ENCODE peak calls at places on chromosomes 13 and 19, in four cellular contexts. Q is GM12878, L is endodermal cell, O is body of pancreas. M is an unnamed sample. For H3K36me3 and H3K27me3, the result is how much of the 10 kb centered on the place peaks cover.

GRCh38 chr13:61410669-61411297 is 4.9 kb downstream of the PCDH20 start:
- DNase-seq in L (no peak), Q (no peak), O (no peak), M (peak)

GRCh38 chr13:34719060-34719875 is 222.8 kb upstream of the NBEA start:
- DNase-seq in Q (no peak), L (no peak), O (no peak), M (no peak)

GRCh38 chr13:92849381-92849780 is 377.2 kb upstream of the GPC6 start:
- DNase-seq in O (no peak), L (no peak), Q (no peak), M (no peak)

GRCh38 chr13:20435616-20436368 is 89.9 kb downstream of the CRYL1 start:
- DNase-seq in L (no peak), O (no peak), Q (no peak), M (peak)

GRCh38 chr13:100550433-100550832 is 38.2 kb downstream of the GGACT start:
- DNase-seq in O (no peak), Q (no peak), L (peak), M (peak)

GRCh38 chr19:13056052-13056660 is 46.5 kb downstream of the LYL1 start:
- DNase-seq in L (peak), O (no peak), Q (no peak), M (peak)

GRCh38 chr13:110350509-110350908 is 43.4 kb downstream of the COL4A2 start:
- DNase-seq in O (no peak), L (no peak), Q (no peak), M (no peak)

GRCh38 chr13:100855151-100855550 is 180.6 kb upstream of the TMTC4 start:
- DNase-seq in Q (no peak), L (no peak), O (no peak), M (no peak)

GRCh38 chr19:19224852-19225494 is 13.2 kb downstream of the NCAN start:
- DNase-seq in L (peak), Q (no peak), O (peak), M (peak)

GRCh38 chr13:112652512-112653458 is 37.1 kb upstream of the ATP11A start:
- DNase-seq in Q (no peak), O (no peak), L (no peak), M (no peak)

GRCh38 chr19:21850636-21851255 is 14.8 kb upstream of the ZNF43 start:
- DNase-seq in Q (no peak), O (no peak), L (no peak), M (no peak)
- H3K4me3 ChIP-seq in Q (no peak), O (no peak), L (peak), M (peak)

GRCh38 chr13:114079601-114080536 is 52.6 kb downstream of the RASA3 start:
- DNase-seq in L (peak), Q (no peak), O (no peak), M (no peak)

GRCh38 chr13:114078501-114079451 is 53.6 kb downstream of the RASA3 start:
- DNase-seq in O (no peak), Q (no peak), L (peak), M (no peak)

GRCh38 chr13:114077121-114077937 is 55.1 kb downstream of the RASA3 start:
- DNase-seq in L (peak), O (no peak), Q (no peak), M (no peak)

GRCh38 chr13:114076329-114076761 is 56.1 kb downstream of the RASA3 start:
- DNase-seq in L (no peak), Q (no peak), O (no peak), M (no peak)

GRCh38 chr13:114077938-114078335 is 54.5 kb downstream of the RASA3 start:
- DNase-seq in L (peak), Q (no peak), O (no peak), M (peak)
- H3K36me3 ChIP-seq in L (under half), Q (under half), O (under half), M (under half)

GRCh38 chr19:45659096-45659729 is 8.8 kb upstream of the GIPR start:
- DNase-seq in Q (no peak), O (no peak), L (no peak), M (peak)
- H3K27me3 ChIP-seq in Q (under half), O (under half), L (under half), M (under half)

GRCh38 chr13:95492044-95492801 is 60.3 kb upstream of the CLDN10 start:
- DNase-seq in Q (no peak), L (peak), O (no peak), M (no peak)
- H3K4me3 ChIP-seq in Q (no peak), L (no peak), O (no peak), M (no peak)

GRCh38 chr19:46369817-46370216 is 22.9 kb downstream of the PPP5C start:
- DNase-seq in L (no peak), Q (no peak), O (no peak), M (no peak)

GRCh38 chr19:46365561-46365960 is 18.7 kb downstream of the PPP5C start:
- DNase-seq in Q (no peak), O (no peak), L (peak), M (no peak)

GRCh38 chr19:46366620-46367277 is 19.9 kb downstream of the PPP5C start:
- DNase-seq in Q (no peak), L (no peak), O (no peak), M (no peak)

GRCh38 chr19:46367434-46367833 is 20.5 kb downstream of the PPP5C start:
- DNase-seq in L (no peak), Q (no peak), O (no peak), M (no peak)

GRCh38 chr19:46368116-46368515 is 21.2 kb downstream of the PPP5C start:
- DNase-seq in O (no peak), Q (no peak), L (no peak), M (no peak)
- H3K36me3 ChIP-seq in O (under half), Q (under half), L (half or more), M (under half)

GRCh38 chr19:2443785-2444182 is 13.0 kb downstream of the LMNB2 start:
- DNase-seq in L (no peak), O (no peak), Q (no peak), M (peak)
- H3K27me3 ChIP-seq in L (under half), O (under half), Q (under half), M (under half)

DNA sequence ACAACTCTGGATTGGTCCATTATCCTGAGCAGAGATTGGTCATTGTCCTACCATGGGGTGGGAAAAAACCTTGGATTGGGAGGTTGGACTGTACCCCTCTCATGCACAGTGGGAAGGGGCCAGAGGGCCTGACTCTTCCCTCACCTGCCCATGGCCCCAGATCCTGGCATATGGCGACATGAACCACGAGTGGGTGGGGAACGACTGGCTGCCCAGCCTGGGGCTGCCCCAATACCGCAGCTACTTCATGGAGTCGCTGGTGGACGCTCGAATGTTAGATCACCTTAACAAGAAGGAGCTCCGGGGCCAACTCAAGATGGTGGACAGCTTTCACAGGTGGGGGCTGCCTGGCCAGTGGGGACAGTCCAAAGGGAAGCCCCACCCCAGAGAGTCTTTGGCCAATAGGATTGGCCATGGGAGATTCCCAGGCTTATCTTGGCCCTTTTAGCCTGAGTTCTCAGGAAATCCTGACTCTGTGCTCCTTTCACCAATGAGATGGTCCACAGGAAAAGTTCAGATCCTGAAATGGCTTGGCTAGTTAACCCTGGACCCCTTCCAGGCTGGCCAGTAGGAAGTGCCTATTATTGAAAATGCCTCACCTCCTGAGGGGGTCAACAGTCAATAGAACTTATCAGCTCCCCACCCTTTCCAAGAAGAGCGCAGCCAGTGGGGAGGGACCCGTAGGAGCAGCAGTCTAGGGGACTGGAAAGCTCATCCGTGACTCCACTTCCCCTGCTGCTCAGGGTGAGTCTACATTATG is 7.1 kb downstream of the HRC start:
- DNase-seq in L (no peak), O (peak), Q (no peak), M (no peak)
- H3K4me3 ChIP-seq in L (peak), O (no peak), Q (no peak), M (peak)

DNA sequence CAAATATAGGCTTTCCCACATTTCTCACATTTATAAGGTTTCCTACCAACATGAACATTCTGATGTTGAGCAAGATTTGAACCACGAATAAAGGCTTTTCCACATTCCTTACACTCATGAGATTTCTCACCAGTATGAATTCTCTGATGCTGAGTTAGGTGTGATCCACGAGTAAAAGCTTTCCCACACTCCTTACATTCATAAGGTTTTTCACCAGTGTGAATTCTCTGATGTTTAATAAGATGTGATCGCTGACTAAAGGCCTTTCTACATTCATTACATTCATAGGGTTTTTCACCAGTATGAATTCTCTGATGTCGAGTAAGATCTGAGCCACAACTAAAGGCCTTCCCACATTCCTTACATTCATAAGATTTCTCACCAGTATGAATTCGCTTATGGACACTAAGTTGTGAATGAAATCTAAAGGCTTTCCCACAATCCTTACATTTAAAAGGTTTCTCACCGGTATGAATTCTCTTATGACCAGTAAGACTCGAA is 19.0 kb downstream of the ZNF790 start:
- DNase-seq in L (no peak), Q (no peak), O (no peak), M (no peak)
- H3K36me3 ChIP-seq in L (half or more), Q (under half), O (under half), M (under half)

DNA sequence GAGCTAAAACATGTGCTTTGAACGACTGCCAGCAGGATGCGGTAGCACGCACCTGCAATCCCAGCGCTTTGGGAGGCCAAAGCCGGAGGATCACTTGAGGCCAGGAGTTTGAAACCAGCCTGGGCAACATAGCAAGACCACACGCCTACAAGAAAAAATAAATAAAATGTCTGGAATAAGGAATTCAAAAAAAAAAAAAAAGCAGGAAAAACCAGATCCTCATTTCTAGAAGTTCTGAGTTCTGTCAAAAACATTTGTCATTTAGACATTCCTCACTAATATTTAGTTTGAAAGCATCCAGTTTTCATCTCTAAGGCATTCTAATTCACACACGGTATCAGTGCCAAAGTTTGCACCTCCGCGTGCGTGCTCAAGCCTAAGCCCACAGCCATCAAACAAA is 36.9 kb upstream of the USE1 start:
- DNase-seq in L (no peak), Q (no peak), O (no peak), M (no peak)
- H3K27me3 ChIP-seq in L (under half), Q (under half), O (under half), M (under half)

DNA sequence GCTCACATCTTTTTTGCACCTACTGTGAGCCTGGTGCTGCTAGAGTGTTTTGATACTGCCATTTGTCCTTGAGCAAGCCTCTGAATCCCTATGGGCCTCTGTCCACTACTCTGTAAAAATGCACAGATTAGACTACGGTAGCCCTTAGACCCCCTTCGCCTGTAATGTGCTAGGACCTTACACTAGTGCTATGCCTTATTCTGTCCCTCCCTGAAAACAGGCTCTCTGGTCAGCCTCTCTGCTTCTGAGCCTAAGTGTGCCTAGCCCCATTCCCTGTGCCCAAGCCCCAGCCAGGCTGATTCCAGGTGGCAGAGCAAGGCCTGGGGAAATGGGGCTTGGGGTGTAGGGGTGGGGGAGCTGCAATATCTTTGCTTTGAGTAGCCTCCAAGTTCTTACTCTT is 10.7 kb downstream of the HMGB1 start:
- DNase-seq in Q (no peak), O (no peak), L (no peak), M (no peak)
- H3K4me3 ChIP-seq in Q (no peak), O (no peak), L (no peak), M (no peak)